ENCODE peak calls at places on chromosomes 4 and X, in four cellular contexts. F, P, A and S are unnamed samples. For H3K9me3, the result is how much of the 10 kb centered on the place peaks cover.

GRCh38 chr4:6420036-6420435 is 52.4 kb downstream of the PPP2R2C start:
- DNase-seq in P (no peak), A (no peak), F (no peak), S (no peak)

GRCh38 chrX:38312436-38312835 is 14.9 kb downstream of the RPGR start:
- DNase-seq in A (peak), P (peak), F (peak), S (no peak)

GRCh38 chrX:101736651-101737050 is 77.0 kb upstream of the ARMCX2 start:
- DNase-seq in P (no peak), A (no peak), F (no peak), S (no peak)

GRCh38 chr4:40479378-40479777 is 144.2 kb downstream of the CHRNA9 start:
- DNase-seq in A (no peak), F (no peak), P (no peak), S (no peak)

GRCh38 chrX:11787564-11787963 is 29.5 kb downstream of the MSL3 start:
- DNase-seq in A (peak), F (peak), P (peak), S (no peak)

GRCh38 chrX:17549005-17549685 is 174.1 kb downstream of the NHS start:
- DNase-seq in A (no peak), F (no peak), P (no peak), S (peak)

GRCh38 chrX:41010188-41010846 is 74.9 kb upstream of the USP9X start:
- DNase-seq in F (peak), P (no peak), A (peak), S (no peak)

GRCh38 chrX:11953615-11954014 is 184.7 kb upstream of the FRMPD4 start:
- DNase-seq in F (peak), A (peak), P (no peak), S (no peak)

GRCh38 chr4:168380290-168380689 is 61.7 kb upstream of the DDX60 start:
- DNase-seq in F (no peak), P (no peak), A (no peak), S (no peak)

GRCh38 chrX:40687169-40687568 is 39.8 kb upstream of the CXorf38 start:
- DNase-seq in P (no peak), F (no peak), A (no peak), S (no peak)

GRCh38 chrX:46770817-46771163 is 11.9 kb upstream of the SLC9A7 start:
- DNase-seq in P (no peak), F (peak), A (peak), S (no peak)

GRCh38 chr4:169152899-169153298 is 117.9 kb downstream of the SH3RF1 start:
- DNase-seq in P (no peak), F (no peak), A (no peak), S (no peak)

GRCh38 chrX:41127476-41128192 is 42.4 kb downstream of the USP9X start:
- DNase-seq in F (no peak), A (no peak), P (no peak), S (peak)

GRCh38 chr4:148563684-148564083 is 121.5 kb upstream of the NR3C2 start:
- DNase-seq in F (no peak), P (no peak), A (peak), S (no peak)

GRCh38 chr4:120071192-120071795 is 4.6 kb upstream of the MAD2L1 start:
- DNase-seq in P (peak), A (peak), F (peak), S (peak)

GRCh38 chrX:108396188-108396885 is 41.9 kb downstream of the COL4A6 start:
- DNase-seq in P (peak), A (peak), F (peak), S (no peak)

GRCh38 chr4:136106753-136107152 is 1425.5 kb downstream of the PCDH18 start:
- DNase-seq in F (no peak), P (no peak), A (no peak), S (no peak)

GRCh38 chrX:47358387-47359065 is 11.9 kb upstream of the ZNF157 start:
- DNase-seq in P (no peak), F (no peak), A (peak), S (no peak)

GRCh38 chrX:134679226-134679625 is 21.0 kb upstream of the PLAC1 start:
- DNase-seq in A (no peak), F (peak), P (no peak), S (no peak)

GRCh38 chr4:145882594-145882993 is 56.0 kb downstream of the ZNF827 start:
- DNase-seq in A (no peak), F (no peak), P (no peak), S (no peak)

GRCh38 chr4:111494471-111494870 is 650.8 kb upstream of the FAM241A start:
- DNase-seq in A (no peak), F (peak), P (no peak), S (no peak)

GRCh38 chr4:177921715-177922114 is 479.5 kb upstream of the AGA start:
- DNase-seq in P (no peak), A (no peak), F (no peak), S (no peak)

GRCh38 chrX:153922932-153923857 is 2.9 kb downstream of the ARHGAP4 start:
- DNase-seq in F (peak), A (peak), P (no peak), S (no peak)

GRCh38 chrX:2965965-2966364 is 36.8 kb upstream of the ARSD start:
- DNase-seq in A (no peak), P (no peak), F (no peak), S (no peak)

GRCh38 chr4:186724861-186725419 is 1.3 kb upstream of the FAT1 start:
- DNase-seq in F (peak), P (no peak), A (no peak), S (peak)

GRCh38 chr4:3365871-3366842 is 73.3 kb downstream of the RGS12 start:
- DNase-seq in P (no peak), A (no peak), F (no peak), S (no peak)

GRCh38 chr4:47640911-47641310 is 155.8 kb downstream of the ATP10D start:
- DNase-seq in A (no peak), P (no peak), F (peak), S (no peak)

GRCh38 chr4:118277243-118277642 is 75.6 kb downstream of the PRSS12 start:
- DNase-seq in F (no peak), A (no peak), P (no peak), S (no peak)
- H3K4me3 ChIP-seq in F (peak), A (peak), P (peak), S (no peak)

GRCh38 chr4:151744614-151745013 is 16.2 kb downstream of the GATB start:
- DNase-seq in F (peak), A (peak), P (peak), S (peak)

GRCh38 chr4:151745727-151746231 is 15.0 kb downstream of the GATB start:
- DNase-seq in P (no peak), F (no peak), A (peak), S (no peak)

GRCh38 chr4:151753056-151753455 is 7.8 kb downstream of the GATB start:
- DNase-seq in P (no peak), F (peak), A (peak), S (no peak)

DNA sequence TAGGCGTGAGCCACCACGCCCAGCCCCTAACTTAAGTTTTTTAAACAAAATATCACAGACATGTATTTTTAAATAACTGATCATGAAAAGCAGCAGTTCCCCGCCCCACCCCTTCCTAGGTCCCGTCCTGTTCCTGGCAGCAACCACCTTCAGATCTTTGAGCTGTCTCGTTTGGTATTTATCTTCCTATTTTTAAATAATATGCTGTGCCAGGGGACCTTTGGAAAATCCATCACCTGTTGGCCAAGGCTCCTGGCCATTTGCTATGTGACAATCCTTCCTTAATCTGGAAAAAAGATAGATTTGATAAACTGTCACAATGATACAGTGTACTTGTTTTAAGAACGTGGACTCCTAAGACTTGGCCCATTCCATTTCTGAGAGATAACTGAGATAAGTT is 10.7 kb downstream of the GATB start:
- DNase-seq in A (no peak), P (no peak), F (no peak), S (no peak)
- H3K9me3 ChIP-seq in A (under half), P (under half), F (under half), S (under half)

GRCh38 chr4:8508266-8508665 is 67.7 kb downstream of the TRMT44 start:
- DNase-seq in F (no peak), P (no peak), A (no peak), S (no peak)
- TF ChIP-seq EZH2phosphoT487 in F (no peak), P (no peak), A (no peak), S (no peak)

GRCh38 chr4:152697284-152698011 is 17.7 kb upstream of the TMEM154 start:
- DNase-seq in P (no peak), F (no peak), A (no peak), S (peak)
- H3K4me3 ChIP-seq in P (no peak), F (no peak), A (no peak), S (peak)

GRCh38 chr4:71906096-71906495 is 122.2 kb upstream of the GC start:
- DNase-seq in A (no peak), F (no peak), P (no peak), S (no peak)
- H3K9me3 ChIP-seq in A (under half), F (under half), P (under half), S (under half)

GRCh38 chr4:15914291-15914690 is 24.2 kb downstream of the FGFBP1 start:
- DNase-seq in A (peak), F (no peak), P (no peak), S (no peak)

GRCh38 chr4:15914736-15915135 is 23.8 kb downstream of the FGFBP1 start:
- DNase-seq in A (no peak), F (no peak), P (no peak), S (no peak)

GRCh38 chr4:15912236-15912635 is 26.3 kb downstream of the FGFBP1 start:
- DNase-seq in A (peak), F (peak), P (no peak), S (no peak)

GRCh38 chr4:15913631-15913970 is 24.9 kb downstream of the FGFBP1 start:
- DNase-seq in F (peak), P (peak), A (peak), S (no peak)

GRCh38 chr4:15912961-15913630 is 25.4 kb downstream of the FGFBP1 start:
- DNase-seq in F (peak), A (no peak), P (no peak), S (no peak)
- TF ChIP-seq EZH2phosphoT487 in F (no peak), A (no peak), P (no peak), S (no peak)